ENCODE peak calls at places on chromosomes 3 and 15, in six cellular contexts. F is neural crest cell, N is tibial nerve, B is WTC11, U is heart left ventricle, A is sigmoid colon. J is an unnamed sample.

GRCh38 chr3:138187296-138188012 is at the start of gene ARMC8:
- DNase-seq in N (no peak), U (peak), A (peak), B (peak), F (peak), J (peak)

GRCh38 chr3:161213644-161214043 is 7.5 kb upstream of the NMD3 start:
- DNase-seq in N (no peak), F (no peak), A (no peak), U (no peak), B (no peak), J (no peak)

GRCh38 chr15:66038387-66039116 is 169.3 kb downstream of the RAB11A start:
- DNase-seq in U (no peak), N (no peak), A (no peak), F (no peak), B (no peak), J (no peak)

GRCh38 chr15:98807262-98807661 is 158.9 kb downstream of the IGF1R start:
- DNase-seq in N (no peak), F (no peak), B (no peak), U (no peak), A (no peak), J (no peak)

GRCh38 chr3:114333923-114334240 is 40.1 kb downstream of the TIGIT start:
- DNase-seq in B (no peak), F (no peak), A (no peak), N (no peak), U (no peak), J (no peak)

GRCh38 chr3:88059380-88060160 is 515 bp downstream of the ZNF654 start:
- DNase-seq in A (peak), U (no peak), F (no peak), B (no peak), N (no peak), J (no peak)

GRCh38 chr15:31266712-31267111 is 59.9 kb upstream of the KLF13 start:
- DNase-seq in N (no peak), A (peak), F (no peak), U (no peak), B (peak), J (no peak)

GRCh38 chr3:50873376-50874157 is 198.8 kb downstream of the DOCK3 start:
- DNase-seq in A (no peak), U (no peak), F (no peak), N (no peak), B (no peak), J (no peak)

GRCh38 chr15:66359740-66360139 is 3.3 kb upstream of the TIPIN start:
- DNase-seq in B (no peak), A (no peak), N (no peak), U (no peak), F (no peak), J (no peak)

GRCh38 chr3:61561374-61562041 is at the start of gene PTPRG:
- DNase-seq in F (peak), B (peak), N (peak), U (peak), A (peak), J (peak)

GRCh38 chr3:58237940-58238681 is 519 bp downstream of the ABHD6 start:
- DNase-seq in F (peak), U (peak), N (peak), A (peak), B (peak), J (peak)

GRCh38 chr3:159814161-159814560 is 174.5 kb upstream of the IL12A start:
- DNase-seq in F (no peak), N (no peak), A (no peak), B (peak), U (no peak), J (no peak)

GRCh38 chr15:77506311-77507150 is 85.8 kb downstream of the HMG20A start:
- DNase-seq in U (peak), B (no peak), N (peak), A (peak), F (peak), J (peak)

GRCh38 chr3:38247366-38248035 is 18.1 kb upstream of the SLC22A13 start:
- DNase-seq in U (no peak), N (no peak), A (no peak), B (no peak), F (no peak), J (no peak)

GRCh38 chr3:61589856-61590255 is 28.5 kb downstream of the PTPRG start:
- DNase-seq in B (no peak), N (no peak), U (no peak), A (no peak), F (no peak), J (no peak)

GRCh38 chr15:53758412-53758811 is 1.1 kb downstream of the WDR72 start:
- DNase-seq in F (no peak), A (no peak), N (no peak), U (no peak), B (no peak), J (no peak)

GRCh38 chr3:196320110-196320509 is 2.1 kb upstream of the DYNLT2B start:
- DNase-seq in F (no peak), B (no peak), U (no peak), A (no peak), N (no peak), J (no peak)

GRCh38 chr3:105866656-105867653 is 1.9 kb downstream of the CBLB start:
- DNase-seq in F (no peak), A (peak), U (peak), B (no peak), N (peak), J (no peak)

GRCh38 chr3:30750967-30751366 is 143.5 kb downstream of the GADL1 start:
- DNase-seq in U (no peak), N (no peak), F (no peak), A (no peak), B (peak), J (no peak)

GRCh38 chr3:149575213-149575961 is 82.4 kb downstream of the WWTR1 start:
- DNase-seq in U (peak), N (no peak), B (no peak), A (peak), F (no peak), J (no peak)

GRCh38 chr3:9897408-9898372 is 5.0 kb upstream of the IL17RE start:
- DNase-seq in A (no peak), N (no peak), F (no peak), B (no peak), U (no peak), J (no peak)

GRCh38 chr15:57994468-57995154 is 70.9 kb downstream of the ALDH1A2 start:
- DNase-seq in U (no peak), A (no peak), N (no peak), B (no peak), F (no peak), J (no peak)

GRCh38 chr3:98812851-98813374 is 49.8 kb downstream of the ST3GAL6 start:
- DNase-seq in B (no peak), U (no peak), N (no peak), A (no peak), F (no peak), J (peak)

GRCh38 chr15:52790166-52790708 is at the start of gene ONECUT1:
- DNase-seq in U (peak), N (no peak), A (no peak), F (peak), B (peak), J (no peak)

GRCh38 chr3:127541320-127541719 is 49.2 kb downstream of the TPRA1 start:
- DNase-seq in N (no peak), A (no peak), F (no peak), B (no peak), U (no peak), J (no peak)

GRCh38 chr3:68878322-68878721 is 54.0 kb downstream of the TAFA4 start:
- DNase-seq in N (no peak), U (no peak), B (no peak), A (no peak), F (peak), J (no peak)
- TF ChIP-seq CTCF in N (peak), U (peak), B (peak), A (no peak), F (peak), J (peak)

GRCh38 chr3:68018275-68018674 is 363.9 kb upstream of the SUCLG2 start:
- DNase-seq in F (no peak), B (no peak), A (no peak), U (no peak), N (no peak), J (no peak)

GRCh38 chr3:68017069-68017468 is 362.7 kb upstream of the SUCLG2 start:
- DNase-seq in A (no peak), U (no peak), B (no peak), N (no peak), F (no peak), J (no peak)
- TF ChIP-seq CTCF in A (no peak), U (no peak), B (no peak), N (no peak), F (no peak), J (no peak)

GRCh38 chr15:79339588-79340314 is 28.8 kb downstream of the TMED3 start:
- DNase-seq in A (no peak), N (no peak), U (no peak), B (no peak), F (no peak), J (no peak)

GRCh38 chr15:79337591-79337990 is 26.7 kb downstream of the TMED3 start:
- DNase-seq in A (no peak), U (no peak), F (no peak), B (no peak), N (no peak), J (no peak)

GRCh38 chr15:79341361-79341760 is 30.4 kb downstream of the TMED3 start:
- DNase-seq in U (no peak), F (no peak), A (no peak), N (no peak), B (no peak), J (no peak)

GRCh38 chr15:79340315-79340602 is 29.3 kb downstream of the TMED3 start:
- DNase-seq in N (no peak), U (no peak), B (no peak), A (no peak), F (no peak), J (no peak)
- TF ChIP-seq CTCF in N (peak), U (no peak), B (no peak), A (no peak), F (no peak), J (no peak)

GRCh38 chr15:88638626-88639372 is at the start of gene ISG20:
- DNase-seq in F (peak), N (peak), U (peak), B (peak), A (peak), J (peak)
- TF ChIP-seq CTCF in F (no peak), N (peak), U (peak), B (no peak), A (no peak), J (peak)

GRCh38 chr3:2543247-2543646 is 444.6 kb downstream of the CNTN4 start:
- DNase-seq in N (no peak), U (no peak), F (no peak), B (no peak), A (no peak), J (no peak)

GRCh38 chr3:2547049-2547448 is 448.4 kb downstream of the CNTN4 start:
- DNase-seq in N (no peak), A (no peak), F (no peak), U (no peak), B (no peak), J (no peak)

GRCh38 chr3:2540115-2540514 is 441.4 kb downstream of the CNTN4 start:
- DNase-seq in N (no peak), A (no peak), F (no peak), B (no peak), U (no peak), J (no peak)

GRCh38 chr3:2544212-2544611 is 445.5 kb downstream of the CNTN4 start:
- DNase-seq in U (no peak), N (no peak), B (no peak), F (no peak), A (no peak), J (no peak)

DNA sequence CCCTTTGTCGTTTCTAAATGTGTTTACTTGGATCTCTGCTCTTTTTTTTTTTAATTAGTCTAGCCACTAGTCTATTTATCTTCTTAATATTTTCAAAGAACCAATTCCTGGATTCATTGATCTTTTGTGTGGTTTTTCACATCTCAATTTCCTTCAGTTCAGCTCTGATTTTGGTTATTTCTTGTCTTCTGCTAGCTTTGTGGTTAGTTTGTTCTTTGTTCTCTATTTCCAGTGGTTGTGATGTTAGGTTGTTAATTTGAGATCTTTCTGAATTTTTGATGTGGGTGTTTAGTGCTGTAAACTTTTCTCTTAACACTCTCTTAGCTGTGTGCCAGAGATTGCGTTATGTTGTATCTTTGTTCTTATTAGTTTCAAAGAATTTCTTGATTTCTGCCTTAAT is 446.1 kb downstream of the CNTN4 start:
- DNase-seq in N (no peak), U (no peak), B (no peak), A (no peak), F (no peak), J (no peak)
- TF ChIP-seq CTCF in N (no peak), U (no peak), B (no peak), A (no peak), F (no peak), J (no peak)

DNA sequence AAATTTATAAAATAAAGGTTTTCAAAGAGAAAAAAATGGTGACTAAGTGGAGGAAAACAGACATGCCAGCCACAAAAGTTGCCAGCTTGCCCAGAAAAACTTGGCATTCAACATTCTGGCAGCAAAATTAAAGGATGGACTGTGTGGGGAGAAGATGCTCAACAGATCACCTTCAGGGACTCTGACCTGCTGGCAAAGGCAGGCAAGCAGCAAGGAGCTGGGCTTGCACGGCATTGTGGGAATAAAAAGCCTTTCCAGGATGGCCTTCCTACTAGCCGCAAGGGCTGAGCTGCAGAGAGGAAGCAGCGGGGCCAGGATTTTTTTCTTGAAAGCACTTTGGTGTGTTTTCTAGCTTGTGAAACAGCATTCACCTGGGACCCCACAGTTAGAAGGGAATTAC is 101.9 kb upstream of the CACNA2D3 start:
- DNase-seq in F (no peak), A (no peak), B (no peak), N (no peak), U (no peak), J (no peak)
- TF ChIP-seq CTCF in F (no peak), A (no peak), B (no peak), N (no peak), U (no peak), J (no peak)

GRCh38 chr3:71512000-71512399 is 71.5 kb downstream of the FOXP1 start:
- DNase-seq in N (no peak), U (no peak), F (no peak), A (no peak), B (peak), J (no peak)
- TF ChIP-seq CTCF in N (no peak), U (no peak), F (no peak), A (no peak), B (peak), J (peak)

GRCh38 chr3:46899151-46900006 is 21.9 kb downstream of the PTH1R start:
- DNase-seq in N (no peak), A (no peak), U (peak), F (no peak), B (no peak), J (no peak)

GRCh38 chr3:46897031-46897430 is 19.5 kb downstream of the PTH1R start:
- DNase-seq in A (no peak), U (peak), N (no peak), F (no peak), B (no peak), J (no peak)

GRCh38 chr3:46898321-46899150 is 21.0 kb downstream of the PTH1R start:
- DNase-seq in A (no peak), N (no peak), U (peak), F (no peak), B (peak), J (no peak)

GRCh38 chr3:46896386-46896785 is 18.9 kb downstream of the PTH1R start:
- DNase-seq in N (no peak), U (peak), F (no peak), B (no peak), A (no peak), J (no peak)

DNA sequence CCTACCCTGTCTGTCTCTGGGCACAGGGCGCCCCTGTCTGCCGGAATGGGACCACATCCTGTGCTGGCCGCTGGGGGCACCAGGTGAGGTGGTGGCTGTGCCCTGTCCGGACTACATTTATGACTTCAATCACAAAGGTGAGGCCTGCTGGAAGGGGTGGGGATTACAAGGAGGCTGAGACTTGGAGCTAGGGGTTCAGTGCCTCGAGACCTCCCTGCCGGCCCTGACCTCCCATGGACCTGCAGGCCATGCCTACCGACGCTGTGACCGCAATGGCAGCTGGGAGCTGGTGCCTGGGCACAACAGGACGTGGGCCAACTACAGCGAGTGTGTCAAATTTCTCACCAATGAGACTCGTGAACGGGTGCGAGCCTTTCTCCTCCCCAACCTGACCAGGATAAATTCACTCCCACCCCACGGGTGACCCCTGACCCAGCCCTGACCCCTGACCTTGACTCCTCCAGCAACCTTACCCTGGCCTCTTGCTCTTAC is 20.4 kb downstream of the PTH1R start:
- DNase-seq in N (no peak), B (no peak), F (no peak), U (peak), A (no peak), J (no peak)
- TF ChIP-seq CTCF in N (no peak), B (peak), F (no peak), U (no peak), A (no peak), J (no peak)

DNA sequence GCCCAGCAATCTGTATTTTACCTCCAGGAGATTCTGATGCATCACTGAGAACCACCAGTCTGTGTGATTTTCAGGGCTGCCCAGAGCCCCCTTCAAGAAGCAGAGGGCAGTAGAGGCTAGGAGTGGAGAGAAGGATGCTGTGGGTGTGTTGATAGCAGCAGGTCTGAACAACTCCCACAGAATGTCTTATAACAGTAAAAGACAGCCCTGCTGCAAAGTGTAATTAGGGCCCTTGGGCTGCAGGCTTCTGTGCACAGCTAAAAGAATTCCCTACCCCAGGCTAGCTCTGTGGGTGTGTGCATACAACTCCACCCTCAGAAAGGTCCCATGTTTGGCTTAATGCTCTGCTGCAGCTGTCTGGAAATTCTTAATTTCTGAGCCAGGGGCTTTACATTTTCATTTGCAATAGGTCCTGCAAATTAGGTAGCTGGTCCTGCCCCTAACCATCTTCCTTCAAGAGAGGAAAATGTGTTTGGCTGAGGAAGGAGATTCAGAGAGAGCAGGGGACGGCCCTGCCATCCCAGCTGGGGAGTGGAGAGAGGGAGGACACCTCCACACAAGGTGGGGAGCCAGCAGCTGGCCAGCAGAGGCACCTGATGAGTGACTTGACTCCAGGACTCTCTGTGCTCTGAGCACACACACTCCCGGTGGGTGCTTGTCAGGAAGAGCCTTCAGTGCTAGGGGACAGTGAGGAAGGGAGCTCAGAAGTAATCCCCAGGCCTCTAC is 43.3 kb upstream of the RAB6B start:
- DNase-seq in A (peak), F (no peak), N (no peak), U (no peak), B (no peak), J (no peak)
- TF ChIP-seq CTCF in A (no peak), F (no peak), N (no peak), U (peak), B (no peak), J (no peak)

GRCh38 chr3:184362668-184363540 is 1.4 kb downstream of the POLR2H start:
- DNase-seq in B (peak), F (peak), A (peak), N (peak), U (peak), J (peak)
- TF ChIP-seq CTCF in B (peak), F (peak), A (peak), N (peak), U (peak), J (peak)